ENCODE peak calls at places on chromosomes 11 and 22, in seven cellular contexts. B is cardiac fibroblast, R is fibroblast of pulmonary artery, Y is fibroblast of lung, X is brain microvascular endothelial cell, W is astrocyte of the spinal cord, Q is OCI-LY7. I is an unnamed sample.

GRCh38 chr11:8767466-8768142 is 85.0 kb downstream of the RPL27A start:
- DNase-seq in B (peak), R (no peak), Y (no peak), X (no peak), W (peak), Q (no peak), I (no peak)

GRCh38 chr11:69209936-69210659 is 54.4 kb downstream of the SMIM38 start:
- DNase-seq in B (peak), R (no peak), Y (no peak), X (no peak), W (no peak), Q (no peak), I (peak)

GRCh38 chr11:111454561-111455192 is 57.5 kb downstream of the BTG4 start:
- DNase-seq in B (peak), R (peak), Y (peak), X (peak), W (peak), Q (peak), I (peak)

GRCh38 chr22:31486951-31487350 is 2.7 kb downstream of the EIF4ENIF1 start:
- DNase-seq in B (no peak), R (no peak), Y (no peak), X (no peak), W (no peak), Q (no peak), I (no peak)

GRCh38 chr11:96314326-96315050 is 28.5 kb downstream of the MAML2 start:
- DNase-seq in B (peak), R (peak), Y (peak), X (peak), W (peak), Q (no peak), I (no peak)

GRCh38 chr11:66070604-66071325 is 693 bp downstream of the PACS1 start:
- DNase-seq in B (peak), R (peak), Y (peak), X (no peak), W (peak), Q (no peak), I (peak)

GRCh38 chr11:47714554-47715081 is 551 bp downstream of the AGBL2 start:
- DNase-seq in B (peak), R (peak), Y (peak), X (no peak), W (peak), Q (no peak), I (peak)

GRCh38 chr22:29485448-29485847 is 5.4 kb downstream of the NEFH start:
- DNase-seq in B (no peak), R (no peak), Y (no peak), X (no peak), W (no peak), Q (no peak), I (no peak)

GRCh38 chr11:104333977-104334376 is 170.0 kb upstream of the PDGFD start:
- DNase-seq in B (peak), R (no peak), Y (no peak), X (no peak), W (no peak), Q (peak), I (no peak)

GRCh38 chr11:1041471-1041870 is 5.0 kb upstream of the MUC6 start:
- DNase-seq in B (no peak), R (no peak), Y (no peak), X (no peak), W (no peak), Q (no peak), I (no peak)

GRCh38 chr11:108009497-108010360 is 1.0 kb downstream of the CUL5 start:
- DNase-seq in B (no peak), R (peak), Y (peak), X (peak), W (peak), Q (peak), I (no peak)

GRCh38 chr11:100876826-100877545 is 189.9 kb downstream of the ARHGAP42 start:
- DNase-seq in B (peak), R (peak), Y (peak), X (peak), W (peak), Q (no peak), I (peak)

DNA sequence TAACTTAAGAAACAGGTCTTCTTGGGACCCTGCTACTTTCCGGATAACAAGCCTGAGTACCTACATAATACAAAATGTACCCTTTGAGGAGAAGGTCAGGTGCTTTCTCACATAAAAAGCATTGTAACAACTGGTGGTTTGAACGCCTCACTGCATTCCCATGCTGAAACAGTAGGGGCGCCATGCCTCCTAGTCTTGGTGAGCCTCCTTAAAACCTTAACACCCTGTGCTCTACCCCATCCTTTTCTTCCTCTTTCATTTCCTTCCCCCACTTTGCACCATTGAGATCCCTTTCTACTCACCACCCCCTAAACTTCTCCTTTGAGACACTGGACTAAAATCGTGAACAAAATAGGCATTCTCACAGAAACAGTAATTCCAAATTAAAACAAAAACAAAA is 729.3 kb downstream of the NTM start:
- DNase-seq in B (no peak), R (no peak), Y (no peak), X (no peak), W (no peak), Q (peak), I (peak)
- TF ChIP-seq CTCF in B (peak), R (peak), Y (no peak), X (peak), W (peak), Q (peak), I (peak)

GRCh38 chr11:12083380-12083779 is 27.0 kb upstream of the MICAL2 start:
- DNase-seq in B (no peak), R (no peak), Y (no peak), X (no peak), W (no peak), Q (no peak), I (no peak)
- TF ChIP-seq CTCF in B (peak), R (peak), Y (no peak), X (peak), W (no peak), Q (peak), I (no peak)

DNA sequence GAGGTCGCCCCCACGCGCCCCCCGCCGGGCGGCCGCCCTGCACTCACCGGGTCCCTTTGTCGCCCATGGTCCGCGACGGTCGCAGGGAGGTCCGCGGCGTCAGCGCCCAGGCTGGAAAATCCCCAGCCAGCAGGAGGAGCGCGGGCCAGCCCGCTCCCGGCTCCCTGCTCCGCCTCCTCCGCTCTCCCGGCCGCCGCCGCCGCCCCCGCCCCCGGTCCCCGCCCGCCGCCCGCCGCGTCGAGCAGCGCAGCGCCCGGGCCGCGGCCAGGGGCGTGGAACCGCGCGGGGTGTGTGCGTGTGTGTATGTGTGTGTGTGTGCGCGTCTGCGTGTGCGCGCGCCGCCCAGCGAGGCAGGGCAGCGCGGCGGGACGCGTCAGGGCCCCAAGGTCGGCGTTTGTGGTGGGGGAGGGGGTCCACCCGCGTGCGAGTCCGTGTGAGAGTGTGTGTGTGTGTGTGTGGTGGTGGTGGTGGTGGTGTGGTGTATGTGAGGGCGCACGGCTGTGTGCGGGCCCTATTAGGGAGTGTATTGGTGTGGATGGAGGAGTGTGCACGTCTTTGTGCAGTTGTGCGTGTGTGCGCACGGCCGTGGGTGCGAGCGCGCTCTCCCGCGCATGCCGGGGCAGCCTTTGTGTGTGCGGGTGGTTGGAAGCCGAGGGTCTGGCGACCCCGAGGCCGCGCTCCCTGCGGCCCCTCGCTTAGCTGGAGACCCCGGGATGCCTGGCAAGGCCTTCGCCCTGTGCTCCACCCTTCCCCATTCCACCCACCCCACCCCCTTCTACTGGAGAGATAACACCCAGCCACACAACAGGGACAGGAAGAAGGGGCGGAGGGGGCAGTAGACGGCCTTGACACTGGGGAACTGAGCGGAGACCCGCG is at the start of gene ARRB1:
- DNase-seq in B (peak), R (peak), Y (peak), X (peak), W (no peak), Q (no peak), I (peak)
- TF ChIP-seq CTCF in B (peak), R (no peak), Y (no peak), X (peak), W (no peak), Q (no peak), I (no peak)

GRCh38 chr11:135074397-135074998 is 662.5 kb upstream of the B3GAT1 start:
- DNase-seq in B (peak), R (no peak), Y (no peak), X (no peak), W (no peak), Q (no peak), I (no peak)
- TF ChIP-seq CTCF in B (no peak), R (peak), Y (no peak), X (peak), W (peak), Q (no peak), I (no peak)

GRCh38 chr22:37607010-37607911 is 1.4 kb upstream of the GGA1 start:
- DNase-seq in B (peak), R (peak), Y (peak), X (peak), W (peak), Q (peak), I (peak)
- TF ChIP-seq CTCF in B (peak), R (peak), Y (peak), X (peak), W (peak), Q (peak), I (peak)

DNA sequence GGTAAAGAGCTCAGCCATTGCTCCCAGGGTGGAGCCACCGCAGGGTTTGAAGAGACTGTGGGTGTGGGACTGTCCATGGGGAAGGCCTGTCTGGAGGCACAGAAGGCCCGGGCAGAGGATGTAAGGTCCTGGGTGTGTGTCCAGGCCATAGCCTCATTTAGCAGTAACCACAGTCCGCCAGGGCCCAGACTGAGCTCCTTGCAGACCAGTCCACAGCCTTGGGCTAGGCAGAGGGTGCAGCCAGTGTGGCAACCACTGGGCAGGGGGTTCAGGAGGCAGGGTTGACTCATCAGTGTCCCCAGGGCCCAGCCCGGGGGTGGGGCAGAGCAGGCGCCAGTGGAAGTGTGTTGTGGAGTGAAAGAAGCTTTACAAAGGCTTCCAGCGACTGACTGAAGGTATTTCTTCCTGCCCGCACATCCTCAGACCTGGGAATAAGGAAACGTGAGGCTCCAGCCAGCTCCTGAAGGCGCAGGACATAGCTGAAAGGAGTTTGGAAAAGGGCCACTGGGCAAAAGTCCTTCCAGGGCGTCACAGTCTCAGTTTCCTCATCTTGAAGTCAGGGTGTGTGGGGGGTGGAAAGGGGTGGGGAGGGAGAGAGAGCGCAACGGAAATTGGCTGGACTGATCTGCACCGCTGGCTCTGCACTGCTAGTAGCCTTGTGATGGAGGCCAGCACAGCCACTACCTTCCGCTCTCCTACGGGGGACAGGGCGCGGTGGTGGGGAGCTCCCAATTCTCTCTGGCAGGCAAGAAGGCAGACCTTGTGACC is 27.8 kb upstream of the WNT11 start:
- DNase-seq in B (peak), R (peak), Y (peak), X (no peak), W (peak), Q (peak), I (peak)
- TF ChIP-seq CTCF in B (peak), R (no peak), Y (no peak), X (no peak), W (no peak), Q (no peak), I (no peak)